ENCODE peak calls at places on chromosomes 13 and 19, in eight cellular contexts. T is WERI-Rb-1, L is IMR-90, W is osteoblast, A is endothelial cell, S is HepG2, Z is AG04450, P is tibial artery. U is an unnamed sample.
A peak's percentile ranks its signal among the peaks of the same experiment; 100 is the strongest.

GRCh38 chr19:9586764-9587163 is 2.5 kb upstream of the ZNF121 start:
- DNase-seq in T (peak; percentile 83), L (peak; percentile 68), W (peak; percentile 74), A (peak; percentile 75), S (peak; percentile 74), Z (peak; percentile 23), P (no peak), U (peak; percentile 19)

GRCh38 chr13:111547726-111548273 is 227.4 kb downstream of the TEX29 start:
- DNase-seq in T (no peak), L (no peak), W (no peak), A (no peak), S (no peak), Z (no peak), P (no peak), U (no peak)

GRCh38 chr13:34863360-34864135 is 78.5 kb upstream of the NBEA start:
- DNase-seq in T (no peak), L (peak; percentile 75), W (no peak), A (no peak), S (peak; percentile 3), Z (peak; percentile 10), P (no peak), U (peak; percentile 76)

GRCh38 chr13:36766295-36766694 is 52.7 kb upstream of the RFXAP start:
- DNase-seq in T (no peak), L (peak; percentile 47), W (no peak), A (no peak), S (peak; percentile 47), Z (no peak), P (no peak), U (no peak)

GRCh38 chr19:2986951-2987491 is 9.7 kb downstream of the TLE6 start:
- DNase-seq in T (peak; percentile 46), L (no peak), W (peak; percentile 69), A (no peak), S (no peak), Z (no peak), P (no peak), U (no peak)

GRCh38 chr19:28294395-28294794 is 918.6 kb downstream of the UQCRFS1 start:
- DNase-seq in T (no peak), L (no peak), W (no peak), A (no peak), S (no peak), Z (no peak), P (no peak), U (no peak)

GRCh38 chr13:112204376-112204775 is 137.4 kb downstream of the SOX1 start:
- DNase-seq in T (no peak), L (no peak), W (no peak), A (peak; percentile 31), S (no peak), Z (no peak), P (no peak), U (no peak)

GRCh38 chr19:51660975-51661600 is 14.5 kb upstream of the SIGLEC14 start:
- DNase-seq in T (peak; percentile 72), L (peak; percentile 72), W (peak; percentile 90), A (peak; percentile 87), S (peak; percentile 54), Z (peak; percentile 33), P (no peak), U (no peak)

GRCh38 chr13:109569938-109570711 is 216.3 kb downstream of the IRS2 start:
- DNase-seq in T (no peak), L (no peak), W (peak; percentile 77), A (no peak), S (no peak), Z (no peak), P (no peak), U (no peak)

GRCh38 chr13:39284801-39285388 is 246.6 kb downstream of the NHLRC3 start:
- DNase-seq in T (no peak), L (peak; percentile 1), W (no peak), A (no peak), S (no peak), Z (no peak), P (no peak), U (no peak)
- TF ChIP-seq CTCF in T (no peak), L (no peak), W (peak; percentile 16), A (no peak), S (no peak), Z (peak; percentile 26), P (no peak), U (no peak)

GRCh38 chr13:19085876-19086275 is 95.7 kb downstream of the TUBA3C start:
- DNase-seq in T (no peak), L (no peak), W (no peak), A (no peak), S (no peak), Z (no peak), P (no peak), U (no peak)
- TF ChIP-seq CTCF in T (no peak), L (no peak), W (no peak), A (no peak), S (no peak), Z (no peak), P (no peak), U (no peak)

GRCh38 chr13:42959615-42960014 is 32.4 kb downstream of the EPSTI1 start:
- DNase-seq in T (no peak), L (no peak), W (no peak), A (no peak), S (no peak), Z (no peak), P (no peak), U (no peak)

GRCh38 chr13:42957881-42958280 is 34.2 kb downstream of the EPSTI1 start:
- DNase-seq in T (peak; percentile 5), L (no peak), W (peak; percentile 70), A (no peak), S (no peak), Z (no peak), P (no peak), U (no peak)
- TF ChIP-seq CTCF in T (no peak), L (no peak), W (no peak), A (no peak), S (no peak), Z (no peak), P (no peak), U (no peak)

GRCh38 chr19:37669336-37669963 is 14.2 kb upstream of the ZFP30 start:
- DNase-seq in T (no peak), L (no peak), W (no peak), A (no peak), S (no peak), Z (no peak), P (no peak), U (no peak)
- TF ChIP-seq CTCF in T (no peak), L (no peak), W (no peak), A (no peak), S (no peak), Z (no peak), P (no peak), U (no peak)

DNA sequence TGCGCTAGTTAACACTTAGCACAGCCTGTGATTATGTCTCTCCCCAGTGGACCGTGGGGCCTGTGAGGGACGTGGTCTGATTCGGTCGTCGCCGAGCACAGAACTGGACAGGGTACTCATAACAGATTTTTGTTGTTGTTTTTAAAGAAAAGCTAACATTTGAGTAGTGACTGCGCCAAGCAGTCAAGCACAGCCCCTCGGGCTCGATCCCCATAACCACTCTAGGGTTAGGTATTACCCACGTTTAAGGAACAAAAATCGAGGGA is 805 bp upstream of the PTOV1 start:
- DNase-seq in T (no peak), L (no peak), W (no peak), A (no peak), S (no peak), Z (no peak), P (no peak), U (no peak)
- TF ChIP-seq CTCF in T (no peak), L (no peak), W (no peak), A (no peak), S (no peak), Z (no peak), P (no peak), U (no peak)

GRCh38 chr13:44024496-44025155 is 144.9 kb downstream of the LACC1 start:
- DNase-seq in T (no peak), L (no peak), W (no peak), A (no peak), S (no peak), Z (no peak), P (no peak), U (no peak)
- TF ChIP-seq CTCF in T (no peak), L (no peak), W (no peak), A (no peak), S (no peak), Z (no peak), P (no peak), U (no peak)

GRCh38 chr19:35143231-35143715 is at the start of gene FXYD7:
- DNase-seq in T (peak; percentile 32), L (no peak), W (peak; percentile 45), A (peak; percentile 26), S (no peak), Z (no peak), P (no peak), U (no peak)
- TF ChIP-seq CTCF in T (no peak), L (no peak), W (no peak), A (peak; percentile 65), S (no peak), Z (no peak), P (peak; percentile 7), U (no peak)

U was measured in AG09319.